ENCODE peak calls at places on chromosomes 4 and X, in four cellular contexts. Z, D, V and S are unnamed samples. For H3K4me1, the result is how much of the 10 kb centered on the place peaks cover.

GRCh38 chrX:34868633-34869032 is 74.0 kb upstream of the FAM47B start:
- DNase-seq in Z (no peak), D (no peak), V (no peak), S (no peak)

GRCh38 chr4:165301833-165302232 is 25.6 kb upstream of the MSMO1 start:
- DNase-seq in Z (no peak), D (no peak), V (no peak), S (no peak)

GRCh38 chr4:150001815-150002214 is 76.4 kb upstream of the DCLK2 start:
- DNase-seq in Z (no peak), D (no peak), V (no peak), S (no peak)

GRCh38 chr4:66376396-66376795 is 706.1 kb upstream of the EPHA5 start:
- DNase-seq in Z (no peak), D (no peak), V (no peak), S (no peak)

GRCh38 chr4:37604464-37604863 is 81.7 kb downstream of the RELL1 start:
- DNase-seq in Z (no peak), D (no peak), V (no peak), S (no peak)

GRCh38 chrX:18861436-18861950 is 122.4 kb downstream of the PHKA2 start:
- DNase-seq in Z (no peak), D (no peak), V (no peak), S (no peak)

GRCh38 chr4:181821039-181822004 is 421.9 kb upstream of the TENM3 start:
- DNase-seq in Z (no peak), D (no peak), V (no peak), S (no peak)

GRCh38 chrX:155997436-155997835 is at the start of gene IL9R:
- DNase-seq in Z (no peak), D (no peak), V (no peak), S (no peak)

GRCh38 chr4:85784947-85785346 is 310.0 kb downstream of the ARHGAP24 start:
- DNase-seq in Z (no peak), D (no peak), V (no peak), S (no peak)
- H3K4me1 ChIP-seq in Z (under half), D (under half), V (under half), S (under half)

GRCh38 chr4:185718578-185719492 is 93.2 kb downstream of the SORBS2 start:
- DNase-seq in Z (no peak), D (no peak), V (no peak), S (no peak)

GRCh38 chr4:185717018-185717726 is 94.8 kb downstream of the SORBS2 start:
- DNase-seq in Z (peak), D (peak), V (peak), S (peak)

GRCh38 chr4:185713731-185714130 is 98.3 kb downstream of the SORBS2 start:
- DNase-seq in Z (no peak), D (no peak), V (no peak), S (no peak)

GRCh38 chr4:185713272-185713671 is 98.7 kb downstream of the SORBS2 start:
- DNase-seq in Z (no peak), D (no peak), V (no peak), S (no peak)

DNA sequence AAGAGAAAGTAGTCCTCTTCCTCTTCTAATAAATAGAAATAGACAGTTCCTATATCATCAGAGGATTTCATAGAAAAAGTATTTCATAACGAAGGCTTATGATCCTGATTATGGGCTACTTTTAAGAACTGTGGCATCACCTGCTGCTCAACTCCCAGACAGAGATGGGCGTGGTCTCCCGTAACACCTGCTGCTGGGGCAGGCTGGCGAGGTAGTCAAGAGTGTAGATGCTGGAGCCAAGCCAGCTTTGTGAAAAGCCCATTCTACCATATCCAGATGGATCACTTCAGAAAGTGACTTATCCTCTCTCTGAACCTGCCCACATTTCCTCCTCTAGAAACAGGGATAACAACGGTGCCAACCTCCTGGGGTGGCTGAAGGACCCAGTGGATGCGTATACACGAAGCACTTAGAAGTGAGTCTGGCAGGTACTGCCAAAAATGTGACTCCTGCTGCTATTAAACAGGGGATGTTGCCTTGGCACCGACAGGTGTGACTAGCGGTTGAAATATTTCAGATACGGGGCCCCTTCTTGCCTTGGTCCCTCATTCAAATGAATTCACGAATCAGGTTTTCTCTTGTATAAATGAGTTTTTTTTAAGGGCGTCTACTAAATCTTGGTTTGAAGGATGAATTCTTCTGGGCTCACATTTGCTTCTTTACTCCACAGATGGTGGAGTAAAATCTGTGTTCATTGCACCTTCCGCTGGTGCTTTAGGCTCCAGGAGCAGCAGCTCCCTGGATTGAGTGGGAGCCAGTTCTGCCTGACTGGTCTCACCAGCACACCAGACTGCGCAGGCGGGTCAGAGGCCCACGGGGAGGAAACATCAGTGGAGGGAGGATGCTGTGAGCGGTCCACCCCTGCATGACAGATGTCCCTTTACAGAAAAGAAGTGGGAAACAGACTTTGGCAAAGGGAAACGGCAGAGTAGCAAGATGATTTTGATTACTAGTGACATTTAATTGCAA is 95.7 kb downstream of the SORBS2 start:
- DNase-seq in Z (no peak), D (peak), V (peak), S (no peak)
- H3K27ac ChIP-seq in Z (peak), D (peak), V (peak), S (peak)

GRCh38 chr4:140735317-140735716 is 20.9 kb downstream of the TBC1D9 start:
- DNase-seq in Z (no peak), D (no peak), V (no peak), S (no peak)
- H3K4me1 ChIP-seq in Z (under half), D (under half), V (under half), S (half or more)

GRCh38 chrX:39905946-39906345 is 191.8 kb downstream of the BCOR start:
- DNase-seq in Z (peak), D (no peak), V (no peak), S (no peak)
- H3K27ac ChIP-seq in Z (no peak), D (no peak), V (peak), S (no peak)

DNA sequence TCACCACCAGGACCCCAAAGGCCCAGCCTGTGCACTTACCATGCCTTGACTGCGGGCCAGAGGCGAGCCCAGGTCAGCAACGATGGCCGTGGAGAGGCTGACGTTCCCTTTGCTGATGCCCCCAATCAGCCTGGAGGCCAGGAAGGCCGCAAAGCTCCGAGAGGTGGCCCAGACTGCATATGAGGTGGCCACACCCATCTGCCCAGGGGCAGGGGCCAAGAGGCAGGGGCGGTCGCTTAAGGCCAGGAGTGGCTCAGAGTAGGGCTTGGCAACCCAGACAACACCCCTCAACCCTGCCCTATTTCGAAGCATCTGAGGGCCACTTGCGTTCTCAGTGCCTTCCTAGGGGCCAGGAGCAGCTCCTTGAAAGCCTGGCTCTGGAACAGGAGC is 30.6 kb downstream of the NOP14 start:
- DNase-seq in Z (peak), D (no peak), V (no peak), S (no peak)
- H3K4me1 ChIP-seq in Z (under half), D (half or more), V (half or more), S (under half)